ENCODE peak calls at places on chromosomes 5 and 9, in four cellular contexts. O, I, H and P are unnamed samples.

GRCh38 chr5:40405985-40406384 is 273.7 kb upstream of the PTGER4 start:
- DNase-seq in O (no peak), I (no peak), H (no peak), P (no peak)

GRCh38 chr5:11903121-11903613 is 1.1 kb downstream of the CTNND2 start:
- DNase-seq in O (peak), I (no peak), H (peak), P (no peak)

GRCh38 chr9:36292641-36293040 is 34.4 kb upstream of the GNE start:
- DNase-seq in O (no peak), I (no peak), H (no peak), P (no peak)

GRCh38 chr9:37036237-37037136 is 2.4 kb upstream of the PAX5 start:
- DNase-seq in O (peak), I (peak), H (no peak), P (no peak)

GRCh38 chr9:99748251-99748650 is 73.4 kb upstream of the NR4A3 start:
- DNase-seq in O (no peak), I (no peak), H (no peak), P (no peak)

GRCh38 chr5:138463335-138464017 is 1.8 kb upstream of the EGR1 start:
- DNase-seq in O (no peak), I (peak), H (no peak), P (no peak)

GRCh38 chr5:137304227-137304874 is 194.8 kb downstream of the SPOCK1 start:
- DNase-seq in O (no peak), I (no peak), H (no peak), P (no peak)

GRCh38 chr9:83027153-83027867 is 35.6 kb downstream of the RASEF start:
- DNase-seq in O (no peak), I (peak), H (peak), P (no peak)

GRCh38 chr9:129835860-129836223 is 584 bp downstream of the USP20 start:
- DNase-seq in O (peak), I (no peak), H (no peak), P (peak)

GRCh38 chr5:96259211-96259772 is 173.8 kb downstream of the PCSK1 start:
- DNase-seq in O (no peak), I (no peak), H (peak), P (no peak)

GRCh38 chr9:113523421-113524141 is 60.1 kb downstream of the RGS3 start:
- DNase-seq in O (no peak), I (peak), H (no peak), P (no peak)

GRCh38 chr5:52712354-52712753 is 75.4 kb upstream of the ITGA1 start:
- DNase-seq in O (no peak), I (no peak), H (no peak), P (no peak)

GRCh38 chr5:175658299-175659145 is 651 bp downstream of the HRH2 start:
- DNase-seq in O (peak), I (no peak), H (no peak), P (no peak)

GRCh38 chr5:173056783-173057061 is 570 bp downstream of the CREBRF start:
- DNase-seq in O (no peak), I (peak), H (peak), P (peak)

GRCh38 chr5:172864747-172865146 is 30.7 kb downstream of the ERGIC1 start:
- DNase-seq in O (no peak), I (no peak), H (no peak), P (no peak)

GRCh38 chr5:96936431-96937221 is 746 bp downstream of the LNPEP start:
- DNase-seq in O (peak), I (peak), H (peak), P (no peak)

GRCh38 chr9:16505159-16505558 is 365.3 kb downstream of the BNC2 start:
- DNase-seq in O (no peak), I (peak), H (no peak), P (peak)

GRCh38 chr5:151447174-151448037 is at the start of gene SLC36A1:
- DNase-seq in O (peak), I (peak), H (peak), P (peak)

GRCh38 chr5:12095808-12096281 is 191.6 kb upstream of the CTNND2 start:
- DNase-seq in O (no peak), I (no peak), H (no peak), P (no peak)

GRCh38 chr5:53560028-53560427 is 411 bp upstream of the NDUFS4 start:
- DNase-seq in O (no peak), I (no peak), H (peak), P (no peak)

GRCh38 chr5:170420809-170421412 is 31.7 kb upstream of the KCNMB1 start:
- DNase-seq in O (peak), I (peak), H (peak), P (peak)

GRCh38 chr5:92467695-92468094 is 1084.6 kb upstream of the ARRDC3 start:
- DNase-seq in O (no peak), I (no peak), H (no peak), P (no peak)

GRCh38 chr5:16536246-16536645 is 70.6 kb upstream of the ZNF622 start:
- DNase-seq in O (no peak), I (no peak), H (peak), P (no peak)

GRCh38 chr5:13866792-13867191 is 77.7 kb downstream of the DNAH5 start:
- DNase-seq in O (peak), I (peak), H (peak), P (peak)

GRCh38 chr9:89536145-89536574 is 38.2 kb upstream of the SEMA4D start:
- DNase-seq in O (no peak), I (no peak), H (no peak), P (no peak)

GRCh38 chr5:139709587-139710369 is 61.6 kb downstream of the CXXC5 start:
- DNase-seq in O (no peak), I (no peak), H (no peak), P (no peak)

GRCh38 chr9:81526587-81526986 is 162.8 kb downstream of the TLE1 start:
- DNase-seq in O (no peak), I (peak), H (no peak), P (no peak)